ENCODE peak calls at places on chromosomes 3 and 15, in six cellular contexts. C, O, K, L, F and J are unnamed samples.

GRCh38 chr15:63834500-63835210 is 907 bp upstream of the HERC1 start:
- DNase-seq in F (no peak), K (no peak), C (peak; percentile 30), O (no peak), L (no peak), J (no peak)

GRCh38 chr3:116238863-116239262 is 206.4 kb downstream of the LSAMP start:
- DNase-seq in L (no peak), C (no peak), O (no peak), K (no peak), F (no peak), J (no peak)

GRCh38 chr3:170869645-170870593 is at the start of gene RPL22L1:
- DNase-seq in F (peak; percentile 96), K (peak; percentile 77), O (no peak), L (peak; percentile 84), C (peak; percentile 92), J (peak; percentile 90)

GRCh38 chr3:99012051-99012450 is 110.6 kb upstream of the DCBLD2 start:
- DNase-seq in F (peak; percentile 64), K (no peak), O (no peak), L (peak; percentile 68), C (no peak), J (peak; percentile 74)

GRCh38 chr15:100536733-100537132 is 8.0 kb upstream of the CERS3 start:
- DNase-seq in F (no peak), C (no peak), K (no peak), O (no peak), L (no peak), J (no peak)

GRCh38 chr3:69008980-69009379 is 4.5 kb downstream of the EOGT start:
- DNase-seq in C (no peak), L (no peak), K (no peak), F (no peak), O (no peak), J (no peak)

GRCh38 chr15:57557267-57557666 is 34.4 kb upstream of the MYZAP start:
- DNase-seq in F (no peak), K (no peak), O (no peak), L (no peak), C (no peak), J (no peak)

GRCh38 chr3:45236964-45237363 is 10.9 kb upstream of the TMEM158 start:
- DNase-seq in L (no peak), F (no peak), O (no peak), K (no peak), C (no peak), J (no peak)

GRCh38 chr15:99555089-99555488 is 10.7 kb upstream of the MEF2A start:
- DNase-seq in L (no peak), O (no peak), F (no peak), K (no peak), C (no peak), J (no peak)